ENCODE peak calls at places on chromosomes 13 and 19, in four cellular contexts. W is tibial nerve, U is uterus, M is pancreas. O is an unnamed sample.

GRCh38 chr13:104057851-104058250 is 991.6 kb upstream of the SLC10A2 start:
- DNase-seq in W (no peak), U (no peak), M (no peak), O (no peak)

GRCh38 chr19:57317503-57317902 is 2.8 kb upstream of the ZNF543 start:
- DNase-seq in W (no peak), U (no peak), M (no peak), O (no peak)

GRCh38 chr13:97134364-97135095 is 87.6 kb upstream of the MBNL2 start:
- DNase-seq in W (no peak), U (no peak), M (no peak), O (no peak)

GRCh38 chr19:39078436-39079200 is 5.5 kb upstream of the ACP7 start:
- DNase-seq in W (no peak), U (no peak), M (no peak), O (no peak)

GRCh38 chr19:1567116-1567847 is 843 bp downstream of the MEX3D start:
- DNase-seq in W (no peak), U (no peak), M (peak), O (no peak)

GRCh38 chr13:58855283-58855682 is 1223.7 kb downstream of the PCDH17 start:
- DNase-seq in W (no peak), U (no peak), M (no peak), O (no peak)

GRCh38 chr19:13964776-13965175 is 12.5 kb downstream of the DCAF15 start:
- DNase-seq in W (no peak), U (no peak), M (no peak), O (no peak)

GRCh38 chr13:36870050-36870692 is 49.9 kb downstream of the SMAD9 start:
- DNase-seq in W (no peak), U (no peak), M (no peak), O (no peak)

GRCh38 chr13:102825921-102826706 is 19.7 kb upstream of the ERCC5 start:
- DNase-seq in W (no peak), U (no peak), M (no peak), O (no peak)

GRCh38 chr13:40315416-40316064 is 350.9 kb downstream of the FOXO1 start:
- DNase-seq in W (no peak), U (peak), M (no peak), O (no peak)

GRCh38 chr19:1276620-1277007 is 1.3 kb downstream of the FAM174C start:
- DNase-seq in W (no peak), U (no peak), M (no peak), O (no peak)

GRCh38 chr19:6473652-6474051 is 7.9 kb downstream of the DENND1C start:
- DNase-seq in W (no peak), U (no peak), M (no peak), O (no peak)

GRCh38 chr13:75365724-75366173 is 116.2 kb downstream of the TBC1D4 start:
- DNase-seq in W (no peak), U (no peak), M (no peak), O (no peak)

GRCh38 chr19:46428278-46429141 is at the start of gene PNMA8C:
- DNase-seq in W (no peak), U (peak), M (peak), O (peak)

GRCh38 chr13:110571897-110572777 is 10.6 kb upstream of the RAB20 start:
- DNase-seq in W (no peak), U (no peak), M (no peak), O (no peak)

GRCh38 chr19:32652893-32653625 is 21.9 kb downstream of the ANKRD27 start:
- DNase-seq in W (peak), U (peak), M (peak), O (peak)

GRCh38 chr13:32267836-32268439 is 47.2 kb downstream of the ZAR1L start:
- DNase-seq in W (no peak), U (no peak), M (peak), O (no peak)

GRCh38 chr19:7779631-7780486 is 16.8 kb downstream of the CLEC4M start:
- DNase-seq in W (no peak), U (no peak), M (no peak), O (no peak)

GRCh38 chr13:32023698-32024097 is 7.9 kb upstream of the FRY start:
- DNase-seq in W (no peak), U (no peak), M (no peak), O (no peak)

GRCh38 chr13:72886272-72887062 is 104.5 kb downstream of the PIBF1 start:
- DNase-seq in W (no peak), U (no peak), M (no peak), O (no peak)

GRCh38 chr13:108915634-108916497 is 286.5 kb downstream of the MYO16 start:
- DNase-seq in W (peak), U (peak), M (peak), O (peak)

GRCh38 chr13:40984670-40985366 is 34.3 kb downstream of the ELF1 start:
- DNase-seq in W (no peak), U (no peak), M (no peak), O (no peak)

GRCh38 chr13:33033361-33033812 is 17.2 kb downstream of the KL start:
- DNase-seq in W (no peak), U (no peak), M (no peak), O (no peak)

GRCh38 chr19:18206018-18206417 is 2.2 kb upstream of the RAB3A start:
- DNase-seq in W (no peak), U (no peak), M (no peak), O (no peak)

GRCh38 chr13:50449465-50449864 is 394.0 kb downstream of the DLEU7 start:
- DNase-seq in W (no peak), U (no peak), M (no peak), O (no peak)

GRCh38 chr13:40792284-40793051 is 3.1 kb downstream of the SLC25A15 start:
- DNase-seq in W (no peak), U (no peak), M (no peak), O (no peak)

GRCh38 chr19:41541990-41542584 is 33.9 kb upstream of the CEACAM21 start:
- DNase-seq in W (peak), U (peak), M (no peak), O (no peak)

GRCh38 chr19:2345794-2346663 is 14.0 kb upstream of the TMPRSS9 start:
- DNase-seq in W (no peak), U (no peak), M (peak), O (no peak)

GRCh38 chr19:12788682-12789097 is 2.6 kb upstream of the JUNB start:
- DNase-seq in W (peak), U (peak), M (peak), O (no peak)

GRCh38 chr19:31254611-31255010 is 94.6 kb downstream of the TSHZ3 start:
- DNase-seq in W (no peak), U (no peak), M (no peak), O (no peak)

DNA sequence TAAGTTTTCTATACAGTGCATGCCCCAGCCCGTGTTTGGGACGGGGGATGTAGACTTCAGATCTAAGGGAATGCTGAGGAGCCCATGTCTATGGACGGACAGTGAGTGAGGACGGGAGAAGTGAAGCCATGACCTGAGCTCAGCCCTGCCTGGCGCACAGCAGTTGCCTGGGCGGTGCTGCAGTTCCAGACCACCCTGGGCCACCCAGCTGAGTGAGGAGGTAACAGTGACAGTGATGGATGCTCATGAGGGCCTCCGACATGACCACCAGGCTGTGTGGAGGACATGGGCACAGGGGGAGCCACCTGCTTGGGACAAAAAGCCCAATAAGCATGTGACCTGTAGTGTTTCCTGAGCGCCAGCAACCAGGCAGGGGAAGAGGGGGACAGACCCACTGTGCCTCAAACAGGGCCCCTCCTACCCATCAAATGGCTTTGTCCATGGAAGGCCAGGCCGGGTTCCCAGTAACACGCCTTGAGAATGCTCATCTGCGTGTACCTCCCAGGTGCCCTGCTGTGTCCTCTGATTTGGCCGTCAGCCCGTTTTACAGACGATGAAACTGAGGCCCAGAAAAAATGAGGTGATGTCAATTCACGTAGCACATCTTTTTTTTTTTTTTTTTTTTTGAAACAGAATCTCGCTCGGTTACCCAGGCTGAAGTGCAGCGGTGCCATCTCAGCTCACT is 22.6 kb downstream of the NOSIP start:
- DNase-seq in W (no peak), U (no peak), M (no peak), O (no peak)
- H3K27ac ChIP-seq in W (no peak), U (no peak), M (peak), O (no peak)

DNA sequence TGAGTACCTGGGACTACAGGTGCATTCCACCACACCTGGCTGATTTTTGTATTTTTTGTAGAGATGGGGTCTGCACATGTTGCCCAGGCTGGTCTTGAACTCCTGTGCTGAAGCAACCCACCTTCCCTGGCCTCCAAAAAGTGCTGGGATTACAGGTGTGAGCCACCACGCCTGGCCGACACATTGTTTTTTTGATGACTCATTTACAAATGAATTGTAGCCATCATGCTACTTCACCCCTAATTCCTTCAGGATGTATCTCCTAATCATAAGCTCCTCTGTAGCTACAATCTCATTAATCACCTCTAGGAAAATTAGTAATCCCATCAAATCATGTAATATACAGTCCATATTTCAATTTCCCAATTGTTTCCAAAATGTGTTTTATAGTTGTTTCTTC is 17.9 kb downstream of the RELB start:
- DNase-seq in W (no peak), U (no peak), M (no peak), O (no peak)
- H3K27ac ChIP-seq in W (no peak), U (no peak), M (no peak), O (no peak)

GRCh38 chr13:114112826-114113322 is 19.5 kb downstream of the RASA3 start:
- DNase-seq in W (no peak), U (peak), M (peak), O (no peak)
- H3K27ac ChIP-seq in W (no peak), U (no peak), M (no peak), O (no peak)

DNA sequence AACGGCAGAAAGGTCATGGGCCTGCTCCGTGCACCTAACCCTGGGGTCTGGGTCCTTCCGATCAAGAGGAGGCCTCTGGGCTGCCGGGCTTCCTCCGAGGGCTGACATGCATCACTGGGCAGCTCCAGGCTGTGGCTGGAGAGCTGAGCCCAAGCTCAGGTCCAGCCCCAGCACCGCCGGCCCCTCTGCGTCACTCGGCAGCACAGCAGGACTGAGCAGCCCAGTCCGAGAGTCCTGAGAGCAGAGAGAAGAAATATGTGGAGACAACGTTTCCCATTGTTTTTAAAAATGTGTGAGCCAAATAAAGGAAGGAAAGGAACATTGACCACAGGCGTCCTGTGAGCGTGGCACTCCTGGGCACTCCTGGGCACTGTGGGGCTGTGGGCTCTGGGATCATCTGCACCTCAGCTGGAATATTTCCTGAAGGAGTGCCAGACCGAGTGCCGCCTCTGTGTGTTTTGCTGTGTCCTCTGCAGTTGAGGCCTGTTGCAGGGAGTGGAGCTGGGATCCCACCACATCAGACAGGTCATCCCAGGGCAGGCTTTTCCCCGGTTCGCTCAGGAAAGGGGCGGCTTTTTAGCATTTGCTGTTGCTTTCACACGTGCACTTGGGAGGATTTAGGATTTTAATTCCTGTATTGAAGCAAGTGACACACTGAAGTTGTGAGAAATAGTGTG is 37.8 kb upstream of the TFDP1 start:
- DNase-seq in W (peak), U (no peak), M (peak), O (no peak)
- H3K27ac ChIP-seq in W (peak), U (peak), M (no peak), O (no peak)

GRCh38 chr19:9667898-9668297 is 7.0 kb downstream of the ZNF562 start:
- DNase-seq in W (no peak), U (no peak), M (no peak), O (no peak)
- H3K27ac ChIP-seq in W (no peak), U (no peak), M (no peak), O (no peak)

O was measured in caudate nucleus.